ENCODE peak calls at places on chromosomes 7 and 10, in six cellular contexts. D, P, A, F, E and N are unnamed samples.
A peak's percentile ranks its signal among the peaks of the same experiment; 100 is the strongest.

GRCh38 chr10:94725871-94726270 is 36.6 kb upstream of the CYP2C19 start:
- DNase-seq in P (no peak), D (no peak), A (no peak), F (no peak), E (no peak), N (no peak)

GRCh38 chr7:133290041-133290440 is 37.2 kb downstream of the EXOC4 start:
- DNase-seq in E (no peak), P (no peak), D (no peak), F (no peak), A (no peak), N (no peak)

GRCh38 chr10:44567471-44567870 is 182.6 kb upstream of the CXCL12 start:
- DNase-seq in A (no peak), F (no peak), D (no peak), P (no peak), E (no peak), N (no peak)

GRCh38 chr10:17122052-17122451 is 7.6 kb downstream of the CUBN start:
- DNase-seq in P (no peak), D (no peak), E (no peak), F (no peak), A (no peak), N (no peak)

GRCh38 chr10:36452851-36453250 is 672.5 kb upstream of the ANKRD30A start:
- DNase-seq in F (no peak), A (no peak), E (no peak), P (no peak), D (no peak), N (no peak)

GRCh38 chr10:48932831-48933670 is 6.6 kb downstream of the LRRC18 start:
- DNase-seq in A (no peak), P (no peak), D (no peak), F (no peak), E (no peak), N (no peak)

GRCh38 chr10:10870523-10871241 is 147.0 kb upstream of the CELF2 start:
- DNase-seq in A (no peak), P (no peak), F (no peak), E (no peak), D (no peak), N (no peak)

GRCh38 chr7:141701489-141702046 is 398 bp downstream of the DENND11 start:
- DNase-seq in P (peak; percentile 70), D (peak; percentile 55), A (peak; percentile 65), E (peak; percentile 69), F (no peak), N (peak; percentile 76)

GRCh38 chr10:132671171-132672154 is 114.5 kb downstream of the NKX6-2 start:
- DNase-seq in P (peak; percentile 50), E (no peak), F (no peak), D (no peak), A (peak; percentile 29), N (no peak)

GRCh38 chr7:82859106-82859850 is 303.4 kb downstream of the PCLO start:
- DNase-seq in E (no peak), D (no peak), P (no peak), F (no peak), A (no peak), N (no peak)

GRCh38 chr7:44191171-44191570 is 1.9 kb upstream of the GCK start:
- DNase-seq in P (no peak), F (no peak), D (no peak), E (no peak), A (no peak), N (no peak)

GRCh38 chr10:50625663-50626062 is 1.9 kb upstream of the SGMS1 start:
- DNase-seq in A (no peak), P (no peak), F (no peak), D (no peak), E (no peak), N (no peak)

GRCh38 chr7:43438897-43439479 is 143.9 kb upstream of the STK17A start:
- DNase-seq in P (no peak), D (no peak), A (no peak), F (no peak), E (no peak), N (no peak)

GRCh38 chr7:68407460-68407859 is 1190.8 kb upstream of the AUTS2 start:
- DNase-seq in E (no peak), A (no peak), D (no peak), P (no peak), F (no peak), N (no peak)

GRCh38 chr10:36048236-36048635 is 406.1 kb upstream of the FZD8 start:
- DNase-seq in P (no peak), A (no peak), D (no peak), F (no peak), E (no peak), N (no peak)

GRCh38 chr7:54860003-54860775 is 101.2 kb upstream of the SEC61G start:
- DNase-seq in P (no peak), A (no peak), E (no peak), D (no peak), F (no peak), N (no peak)

GRCh38 chr7:41816111-41816510 is 113.2 kb upstream of the INHBA start:
- DNase-seq in E (no peak), A (no peak), F (no peak), D (peak; percentile 2), P (no peak), N (no peak)

GRCh38 chr7:6571160-6571779 is 6.0 kb upstream of the ZDHHC4 start:
- DNase-seq in P (no peak), D (no peak), E (no peak), A (no peak), F (no peak), N (no peak)

GRCh38 chr10:46028584-46029570 is 1.5 kb downstream of the NCOA4 start:
- DNase-seq in F (no peak), E (no peak), P (no peak), D (no peak), A (no peak), N (no peak)

GRCh38 chr7:94848992-94849576 is 58.3 kb upstream of the PPP1R9A start:
- DNase-seq in P (no peak), D (no peak), E (no peak), F (no peak), A (no peak), N (no peak)

GRCh38 chr7:139673230-139673629 is 104.6 kb downstream of the HIPK2 start:
- DNase-seq in P (no peak), E (no peak), D (no peak), A (peak; percentile 35), F (no peak), N (no peak)

GRCh38 chr10:68876919-68877250 is 24.2 kb upstream of the DDX50 start:
- DNase-seq in F (no peak), E (no peak), A (no peak), D (no peak), P (no peak), N (no peak)